ENCODE peak calls at places on chromosome 18, in seven cellular contexts. P is effector CD8-positive, alpha-beta T cell; W is head of caudate nucleus; M is LoVo; R is spleen; F is fibroblast of lung; N is amniotic epithelial cell. D is an unnamed sample.

GRCh38 chr18:48918660-48919415 is 31.9 kb downstream of the SMAD7 start:
- DNase-seq in P (no peak), W (no peak), M (no peak), R (no peak), F (no peak), N (no peak), D (peak)

GRCh38 chr18:76364282-76365259 is 130.5 kb downstream of the ZNF516 start:
- DNase-seq in P (no peak), W (no peak), M (no peak), R (no peak), F (no peak), N (no peak), D (no peak)

GRCh38 chr18:12857215-12857924 is 26.7 kb downstream of the PTPN2 start:
- DNase-seq in P (no peak), W (peak), M (no peak), R (no peak), F (no peak), N (no peak), D (no peak)

GRCh38 chr18:58988595-58988994 is 123.9 kb downstream of the ZNF532 start:
- DNase-seq in P (no peak), W (no peak), M (no peak), R (no peak), F (peak), N (no peak), D (no peak)

GRCh38 chr18:69817335-69817935 is 130.2 kb downstream of the CD226 start:
- DNase-seq in P (no peak), W (no peak), M (no peak), R (no peak), F (peak), N (peak), D (no peak)

GRCh38 chr18:42137671-42138375 is 182.8 kb downstream of the PIK3C3 start:
- DNase-seq in P (no peak), W (no peak), M (no peak), R (no peak), F (no peak), N (no peak), D (no peak)

GRCh38 chr18:45962866-45963265 is 4.3 kb downstream of the EPG5 start:
- DNase-seq in P (no peak), W (no peak), M (no peak), R (no peak), F (peak), N (peak), D (no peak)

GRCh38 chr18:59049726-59050660 is 89.7 kb upstream of the SEC11C start:
- DNase-seq in P (no peak), W (no peak), M (no peak), R (peak), F (no peak), N (no peak), D (no peak)

GRCh38 chr18:59517446-59518171 is 158.5 kb upstream of the LMAN1 start:
- DNase-seq in P (no peak), W (no peak), M (no peak), R (no peak), F (peak), N (no peak), D (peak)

GRCh38 chr18:457120-457519 is 43.4 kb downstream of the COLEC12 start:
- DNase-seq in P (no peak), W (no peak), M (no peak), R (no peak), F (peak), N (no peak), D (peak)

GRCh38 chr18:6661692-6662415 is 67.7 kb upstream of the ARHGAP28 start:
- DNase-seq in P (no peak), W (no peak), M (peak), R (no peak), F (no peak), N (no peak), D (no peak)

GRCh38 chr18:52992041-52992440 is 652.0 kb downstream of the DCC start:
- DNase-seq in P (no peak), W (no peak), M (no peak), R (no peak), F (no peak), N (no peak), D (peak)

GRCh38 chr18:9304388-9305070 is 30.0 kb upstream of the TWSG1 start:
- DNase-seq in P (no peak), W (no peak), M (no peak), R (no peak), F (no peak), N (no peak), D (no peak)

GRCh38 chr18:52001106-52001505 is 338.9 kb upstream of the DCC start:
- DNase-seq in P (no peak), W (no peak), M (no peak), R (no peak), F (no peak), N (no peak), D (no peak)

GRCh38 chr18:56067216-56067611 is 479.2 kb upstream of the TCF4 start:
- DNase-seq in P (no peak), W (no peak), M (no peak), R (no peak), F (no peak), N (no peak), D (no peak)

GRCh38 chr18:75477913-75478312 is 50.4 kb upstream of the SMIM21 start:
- DNase-seq in P (no peak), W (no peak), M (no peak), R (no peak), F (peak), N (peak), D (no peak)

GRCh38 chr18:75783816-75784215 is 356.3 kb upstream of the SMIM21 start:
- DNase-seq in P (no peak), W (no peak), M (no peak), R (no peak), F (no peak), N (no peak), D (no peak)

GRCh38 chr18:11885278-11885991 is 22.7 kb downstream of the MPPE1 start:
- DNase-seq in P (no peak), W (peak), M (peak), R (no peak), F (no peak), N (no peak), D (peak)

GRCh38 chr18:54873884-54874255 is 45.6 kb downstream of the RAB27B start:
- DNase-seq in P (no peak), W (no peak), M (peak), R (no peak), F (no peak), N (no peak), D (peak)

GRCh38 chr18:35112696-35113095 is 71.5 kb downstream of the MAPRE2 start:
- DNase-seq in P (no peak), W (no peak), M (no peak), R (no peak), F (no peak), N (no peak), D (no peak)

GRCh38 chr18:2570772-2571199 is 519 bp downstream of the METTL4 start:
- DNase-seq in P (peak), W (peak), M (no peak), R (peak), F (peak), N (peak), D (peak)

GRCh38 chr18:35267809-35268208 is 22.2 kb downstream of the ZSCAN30 start:
- DNase-seq in P (no peak), W (peak), M (no peak), R (peak), F (no peak), N (no peak), D (no peak)

GRCh38 chr18:56702946-56703345 is 51.8 kb downstream of the WDR7 start:
- DNase-seq in P (no peak), W (peak), M (peak), R (no peak), F (peak), N (peak), D (peak)

GRCh38 chr18:77127769-77128671 is 4.6 kb downstream of the MBP start:
- DNase-seq in P (no peak), W (no peak), M (peak), R (no peak), F (peak), N (peak), D (peak)

GRCh38 chr18:76461148-76461547 is 33.9 kb downstream of the ZNF516 start:
- DNase-seq in P (no peak), W (peak), M (no peak), R (no peak), F (no peak), N (no peak), D (no peak)

GRCh38 chr18:42030586-42031182 is 75.7 kb downstream of the PIK3C3 start:
- DNase-seq in P (no peak), W (peak), M (no peak), R (no peak), F (peak), N (peak), D (peak)

GRCh38 chr18:79332601-79333000 is 63.1 kb upstream of the NFATC1 start:
- DNase-seq in P (no peak), W (no peak), M (no peak), R (no peak), F (no peak), N (no peak), D (no peak)

D was measured in hepatocyte.